ENCODE peak calls at places on chromosomes 7 and 10, in four cellular contexts. A is NB4, C is HCT116, I is Calu3. F is an unnamed sample.

GRCh38 chr10:30999084-30999712 is 32.5 kb downstream of the ZNF438 start:
- DNase-seq in A (peak; percentile 87), I (no peak), C (no peak), F (no peak)

GRCh38 chr7:102097601-102098161 is 189.0 kb upstream of the SH2B2 start:
- DNase-seq in C (peak; percentile 88), I (no peak), A (no peak), F (no peak)

GRCh38 chr10:78760463-78761240 is 308.1 kb upstream of the ZMIZ1 start:
- DNase-seq in C (no peak), I (no peak), A (no peak), F (no peak)

GRCh38 chr10:91907033-91907594 is 2.2 kb downstream of the FGFBP3 start:
- DNase-seq in I (no peak), C (no peak), A (peak; percentile 33), F (no peak)

GRCh38 chr10:27504897-27505457 is 873 bp downstream of the RAB18 start:
- DNase-seq in A (no peak), I (no peak), C (no peak), F (no peak)

GRCh38 chr10:50531388-50532077 is 92.2 kb downstream of the SGMS1 start:
- DNase-seq in C (no peak), I (no peak), A (no peak), F (no peak)

GRCh38 chr7:116210345-116211005 is at the start of gene TES:
- DNase-seq in I (peak; percentile 91), A (no peak), C (peak; percentile 70), F (peak; percentile 93)

GRCh38 chr10:90414926-90415325 is 442.9 kb downstream of the HTR7 start:
- DNase-seq in I (no peak), A (no peak), C (no peak), F (no peak)

GRCh38 chr10:29895436-29895835 is 163.9 kb downstream of the JCAD start:
- DNase-seq in A (no peak), C (no peak), I (no peak), F (no peak)

GRCh38 chr7:24911213-24911603 is 68.8 kb downstream of the OSBPL3 start:
- DNase-seq in I (no peak), A (peak; percentile 90), C (no peak), F (no peak)

GRCh38 chr10:52314007-52314821 is at the start of gene DKK1:
- DNase-seq in I (peak; percentile 95), A (no peak), C (peak; percentile 86), F (peak; percentile 17)

GRCh38 chr10:14200645-14201534 is 129.8 kb downstream of the FRMD4A start:
- DNase-seq in I (peak; percentile 37), C (no peak), A (peak; percentile 21), F (no peak)

GRCh38 chr7:31059551-31059950 is 7.4 kb downstream of the ADCYAP1R1 start:
- DNase-seq in I (peak; percentile 11), A (peak; percentile 44), C (no peak), F (no peak)

GRCh38 chr10:78859769-78860168 is 209.0 kb upstream of the ZMIZ1 start:
- DNase-seq in C (no peak), A (no peak), I (no peak), F (no peak)

GRCh38 chr10:115936926-115937755 is 335.9 kb downstream of the GFRA1 start:
- DNase-seq in I (no peak), A (no peak), C (no peak), F (no peak)

GRCh38 chr7:158265743-158266080 is 321.9 kb downstream of the PTPRN2 start:
- DNase-seq in I (no peak), C (no peak), A (no peak), F (no peak)

GRCh38 chr10:119991816-119992215 is 99.3 kb downstream of the SEC23IP start:
- DNase-seq in C (no peak), I (no peak), A (no peak), F (no peak)

GRCh38 chr7:13044309-13044708 is 356.9 kb downstream of the ARL4A start:
- DNase-seq in A (no peak), I (no peak), C (peak; percentile 43), F (no peak)

GRCh38 chr7:132503415-132503814 is 72.9 kb downstream of the PLXNA4 start:
- DNase-seq in A (no peak), C (no peak), I (no peak), F (no peak)

GRCh38 chr7:132499065-132499464 is 77.2 kb downstream of the PLXNA4 start:
- DNase-seq in A (no peak), I (no peak), C (no peak), F (no peak)

GRCh38 chr7:132498319-132498718 is 78.0 kb downstream of the PLXNA4 start:
- DNase-seq in A (no peak), I (no peak), C (no peak), F (no peak)

GRCh38 chr7:132501956-132502355 is 74.3 kb downstream of the PLXNA4 start:
- DNase-seq in A (no peak), I (no peak), C (no peak), F (no peak)

GRCh38 chr7:132500727-132501410 is 75.4 kb downstream of the PLXNA4 start:
- DNase-seq in I (no peak), A (no peak), C (no peak), F (no peak)
- TF ChIP-seq CTCF in I (no peak), A (no peak), C (peak; percentile 30), F (no peak)

DNA sequence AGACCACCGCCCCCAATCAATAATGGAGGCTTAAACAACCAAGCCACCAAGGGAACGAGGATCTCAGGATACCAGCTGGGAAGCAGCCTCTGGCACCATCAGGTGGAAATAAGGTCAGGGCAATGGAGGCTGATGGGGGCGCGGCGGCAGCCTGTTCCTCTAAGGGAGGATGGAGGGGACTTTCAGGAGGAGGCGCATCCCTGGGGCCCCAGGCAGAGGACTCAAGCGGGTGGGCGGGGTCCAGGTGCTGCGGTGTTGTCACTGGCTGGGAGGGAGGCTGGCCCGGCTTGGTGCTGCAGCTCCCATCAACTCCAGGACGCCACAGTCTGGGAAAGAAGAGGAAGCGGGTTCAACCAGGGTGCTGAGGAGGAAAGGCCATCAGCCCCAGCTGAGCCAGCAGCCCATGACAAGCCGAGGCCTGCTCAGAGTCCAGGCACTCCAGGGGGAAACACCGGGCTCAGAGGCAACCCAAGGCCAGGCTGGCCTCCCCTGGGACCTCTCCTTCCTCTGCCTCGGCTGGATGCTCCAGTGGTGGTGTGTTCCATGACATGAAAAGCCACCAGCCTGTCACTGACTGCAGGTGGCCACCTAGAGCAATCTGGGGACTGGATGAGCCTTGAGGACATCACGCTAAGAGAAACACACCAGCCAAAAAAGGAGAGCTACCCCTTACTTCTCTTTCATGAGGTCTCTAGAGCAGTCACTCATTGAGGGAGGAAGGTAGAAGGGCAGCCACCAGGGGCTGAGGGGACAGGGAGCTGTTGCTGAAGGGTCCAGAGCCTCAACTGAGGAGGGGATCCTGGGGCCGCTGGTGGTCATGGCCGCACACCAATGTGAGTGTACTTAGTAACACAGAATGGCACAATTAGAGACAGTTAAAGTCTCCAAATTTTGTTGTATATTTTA is 4.6 kb downstream of the GIGYF1 start:
- DNase-seq in I (no peak), C (no peak), A (peak; percentile 52), F (peak; percentile 32)
- TF ChIP-seq CTCF in I (no peak), C (no peak), A (peak; percentile 7), F (no peak)

DNA sequence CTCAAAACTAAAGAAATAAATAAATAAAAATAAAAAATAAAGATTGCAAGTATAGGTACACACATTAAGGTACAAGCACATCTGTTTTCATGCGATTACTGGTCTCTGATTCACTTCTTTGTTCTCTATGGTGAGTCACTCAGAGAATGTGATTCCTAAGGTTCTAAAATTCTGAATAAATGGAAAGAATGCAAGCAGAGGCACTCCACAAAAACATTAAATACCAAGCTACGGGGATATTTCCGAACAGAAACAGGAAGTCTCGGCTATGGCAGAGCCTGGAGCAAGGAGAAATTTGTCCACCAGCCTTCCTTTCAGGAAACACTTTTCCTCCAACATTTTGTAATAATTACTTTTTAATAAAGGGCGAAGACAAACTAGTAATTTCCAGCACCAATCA is 1.4 kb downstream of the VOPP1 start:
- DNase-seq in I (no peak), A (no peak), C (no peak), F (no peak)
- TF ChIP-seq CTCF in I (no peak), A (no peak), C (no peak), F (no peak)

GRCh38 chr7:82362129-82362528 is 81.4 kb downstream of the CACNA2D1 start:
- DNase-seq in A (no peak), C (no peak), I (no peak), F (no peak)
- TF ChIP-seq CTCF in A (no peak), C (no peak), I (no peak), F (no peak)

GRCh38 chr7:99834382-99834781 is 6.6 kb downstream of the CYP3A43 start:
- DNase-seq in A (no peak), C (no peak), I (no peak), F (no peak)

GRCh38 chr7:99835189-99835588 is 7.4 kb downstream of the CYP3A43 start:
- DNase-seq in A (no peak), C (no peak), I (no peak), F (no peak)

GRCh38 chr7:99839560-99840011 is 11.8 kb downstream of the CYP3A43 start:
- DNase-seq in A (no peak), I (no peak), C (no peak), F (no peak)

GRCh38 chr7:99840136-99840869 is 12.5 kb downstream of the CYP3A43 start:
- DNase-seq in C (no peak), A (no peak), I (no peak), F (no peak)

DNA sequence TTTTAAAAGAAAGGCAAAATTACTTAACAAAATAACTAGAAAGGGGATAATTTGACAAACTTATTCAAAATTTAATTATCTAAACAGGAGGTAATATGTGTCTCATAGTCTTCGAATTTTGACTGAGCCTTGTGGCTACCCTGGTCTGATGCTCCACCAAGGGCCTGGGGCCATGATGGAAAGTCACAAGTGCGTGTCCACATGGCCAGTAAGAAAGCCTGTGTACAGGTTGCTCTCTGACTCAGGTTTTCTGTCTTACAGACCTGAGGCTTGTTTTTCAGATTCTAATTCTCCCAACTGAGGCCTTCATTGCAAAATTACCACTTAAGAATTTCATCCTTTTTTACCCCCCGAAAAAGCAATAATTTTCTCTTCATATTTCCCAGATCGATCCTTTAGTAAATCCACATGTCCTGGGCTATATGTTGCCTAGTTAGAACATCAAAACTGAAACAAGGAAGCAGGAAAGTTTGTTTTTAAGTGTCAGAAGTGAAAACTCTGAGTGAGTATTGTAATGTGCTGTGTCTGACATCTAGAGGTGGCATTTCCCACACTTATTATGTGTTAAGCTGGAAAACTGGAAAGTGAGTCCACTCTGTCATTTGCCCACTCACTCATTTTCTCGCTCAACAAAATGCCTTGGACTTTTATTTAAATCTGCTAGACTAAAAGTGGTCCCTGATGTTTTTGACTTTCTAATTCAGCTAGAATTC is 10.0 kb downstream of the CYP3A43 start:
- DNase-seq in C (no peak), I (no peak), A (peak; percentile 32), F (peak; percentile 45)
- TF ChIP-seq CTCF in C (peak; percentile 19), I (no peak), A (no peak), F (peak; percentile 15)

DNA sequence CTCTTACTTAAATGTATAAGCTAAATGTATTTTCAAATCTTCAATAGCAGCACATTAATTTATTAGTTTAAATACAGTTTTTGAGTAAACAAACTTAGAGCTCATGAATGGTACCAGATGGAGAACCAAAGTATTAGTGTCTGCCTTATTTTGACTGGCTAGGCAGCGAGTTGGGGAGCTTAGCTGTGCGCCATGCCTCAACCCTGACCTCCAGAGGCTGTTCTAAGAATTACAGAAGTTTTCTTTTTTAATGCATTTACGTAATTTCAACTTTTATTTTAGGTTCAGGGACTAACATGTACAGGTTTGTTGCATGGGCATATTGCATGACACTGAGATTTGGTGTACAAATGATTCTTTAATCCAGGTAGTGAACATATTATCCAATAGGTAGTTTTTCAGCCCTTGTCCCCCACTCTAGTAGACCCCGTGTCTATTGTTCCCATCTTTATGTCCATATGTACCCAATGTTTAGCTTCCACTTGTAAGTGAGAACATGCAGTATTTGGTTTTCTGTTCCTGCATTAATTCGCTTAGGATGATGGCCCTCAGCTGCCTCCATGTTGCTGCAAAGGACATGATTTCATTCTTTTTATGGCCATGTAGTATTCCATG is 166.8 kb downstream of the IQUB start:
- DNase-seq in I (peak; percentile 24), A (peak; percentile 58), C (peak; percentile 45), F (peak; percentile 43)
- TF ChIP-seq CTCF in I (peak; percentile 66), A (peak; percentile 67), C (peak; percentile 76), F (peak; percentile 58)

GRCh38 chr7:149489391-149490024 is 8.1 kb downstream of the ZNF746 start:
- DNase-seq in A (no peak), C (no peak), I (peak; percentile 36), F (no peak)
- TF ChIP-seq CTCF in A (peak; percentile 29), C (peak; percentile 47), I (no peak), F (no peak)

F was measured in GM20000.